ENCODE peak calls at places on chromosomes 7 and 10, in four cellular contexts. L is MM.1S, T is hepatocyte, C is osteoblast. N is an unnamed sample.

GRCh38 chr10:22737587-22737986 is 23.2 kb upstream of the PIP4K2A start:
- DNase-seq in C (no peak), T (peak; percentile 9), L (no peak), N (no peak)

GRCh38 chr10:47261121-47261520 is 38.9 kb upstream of the GDF10 start:
- DNase-seq in L (peak; percentile 85), T (no peak), C (no peak), N (peak; percentile 48)

GRCh38 chr7:99837649-99838361 is 10.0 kb downstream of the CYP3A43 start:
- DNase-seq in L (peak; percentile 68), T (peak; percentile 40), C (peak; percentile 13), N (no peak)

GRCh38 chr7:20541615-20542349 is 73.7 kb upstream of the ABCB5 start:
- DNase-seq in T (no peak), C (no peak), L (no peak), N (no peak)

GRCh38 chr7:94145602-94146001 is 141.4 kb upstream of the BET1 start:
- DNase-seq in T (no peak), L (no peak), C (no peak), N (no peak)

GRCh38 chr7:20560325-20561180 is 54.9 kb upstream of the ABCB5 start:
- DNase-seq in C (peak; percentile 15), L (no peak), T (no peak), N (no peak)

GRCh38 chr10:3080608-3081007 is 13.3 kb downstream of the PFKP start:
- DNase-seq in C (no peak), L (no peak), T (no peak), N (peak; percentile 62)

GRCh38 chr10:92574545-92575377 is 868 bp upstream of the IDE start:
- DNase-seq in C (peak; percentile 90), L (peak; percentile 46), T (no peak), N (no peak)

GRCh38 chr10:13206546-13207443 is 27.4 kb downstream of the UCMA start:
- DNase-seq in C (no peak), L (peak; percentile 47), T (peak; percentile 61), N (peak; percentile 55)

GRCh38 chr7:47266131-47266706 is 315.7 kb downstream of the TNS3 start:
- DNase-seq in T (peak; percentile 89), L (peak; percentile 39), C (peak; percentile 89), N (peak; percentile 87)

GRCh38 chr10:128499486-128499885 is 373.3 kb upstream of the MKI67 start:
- DNase-seq in T (no peak), L (no peak), C (no peak), N (no peak)

GRCh38 chr7:16428672-16429071 is 7.3 kb upstream of the CRPPA start:
- DNase-seq in T (no peak), C (peak; percentile 42), L (no peak), N (no peak)

GRCh38 chr10:103640436-103641181 is 147.1 kb downstream of the NEURL1 start:
- DNase-seq in C (no peak), L (no peak), T (no peak), N (no peak)

GRCh38 chr10:9302142-9302746 is 1247.8 kb downstream of the GATA3 start:
- DNase-seq in T (peak; percentile 72), L (peak; percentile 60), C (no peak), N (peak; percentile 85)

GRCh38 chr7:37921340-37921805 is 933 bp downstream of the EPDR1 start:
- DNase-seq in C (peak; percentile 48), L (peak; percentile 72), T (peak; percentile 50), N (no peak)

GRCh38 chr10:8057636-8058273 is 3.3 kb downstream of the GATA3 start:
- DNase-seq in L (no peak), C (peak; percentile 71), T (peak; percentile 22), N (no peak)

GRCh38 chr7:53904355-53904754 is 637.8 kb upstream of the VSTM2A start:
- DNase-seq in C (no peak), T (no peak), L (no peak), N (no peak)

GRCh38 chr7:25578991-25579687 is 350.9 kb upstream of the NPVF start:
- DNase-seq in C (no peak), L (peak; percentile 75), T (no peak), N (no peak)

GRCh38 chr7:3027455-3027854 is 16.2 kb downstream of the CARD11 start:
- DNase-seq in T (no peak), L (no peak), C (no peak), N (no peak)

GRCh38 chr7:65798111-65799075 is 74.5 kb upstream of the VKORC1L1 start:
- DNase-seq in T (no peak), L (no peak), C (peak; percentile 10), N (no peak)

GRCh38 chr10:102678842-102679289 is 34.6 kb downstream of the TRIM8 start:
- DNase-seq in C (peak; percentile 81), L (peak; percentile 27), T (peak; percentile 86), N (peak; percentile 77)

GRCh38 chr7:131724776-131725345 is 168.4 kb upstream of the PODXL start:
- DNase-seq in C (no peak), L (no peak), T (no peak), N (no peak)

GRCh38 chr7:131727189-131727588 is 170.8 kb upstream of the PODXL start:
- DNase-seq in L (no peak), T (no peak), C (no peak), N (no peak)

GRCh38 chr7:131723926-131724325 is 167.5 kb upstream of the PODXL start:
- DNase-seq in L (no peak), T (peak; percentile 40), C (peak; percentile 51), N (no peak)

GRCh38 chr7:131726680-131727079 is 170.3 kb upstream of the PODXL start:
- DNase-seq in T (no peak), C (no peak), L (no peak), N (no peak)

DNA sequence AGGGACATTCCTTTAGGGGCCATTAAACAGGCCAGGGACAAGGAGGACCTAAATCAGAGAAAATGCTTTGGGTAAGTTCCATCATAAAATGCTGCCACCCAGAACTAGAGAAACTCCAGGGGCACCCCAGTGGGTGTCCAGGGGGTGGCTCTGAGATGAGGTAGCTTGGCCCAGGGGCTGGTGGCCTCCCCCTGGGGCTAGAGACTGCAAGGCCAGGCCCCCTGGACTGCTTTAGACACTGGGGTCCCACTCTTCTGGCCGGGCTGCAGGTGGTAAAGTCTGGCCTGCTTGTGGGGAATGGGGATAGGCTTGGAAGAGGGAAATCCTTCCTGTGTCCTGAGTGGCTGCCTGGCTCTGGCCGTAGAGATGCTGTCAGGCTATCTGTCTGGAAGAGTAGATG is 169.6 kb upstream of the PODXL start:
- DNase-seq in C (no peak), L (no peak), T (no peak), N (no peak)
- H3K4me2 ChIP-seq in C (no peak overlapping the region), L (no peak overlapping the region), T (no peak overlapping the region), N (no peak overlapping the region)

DNA sequence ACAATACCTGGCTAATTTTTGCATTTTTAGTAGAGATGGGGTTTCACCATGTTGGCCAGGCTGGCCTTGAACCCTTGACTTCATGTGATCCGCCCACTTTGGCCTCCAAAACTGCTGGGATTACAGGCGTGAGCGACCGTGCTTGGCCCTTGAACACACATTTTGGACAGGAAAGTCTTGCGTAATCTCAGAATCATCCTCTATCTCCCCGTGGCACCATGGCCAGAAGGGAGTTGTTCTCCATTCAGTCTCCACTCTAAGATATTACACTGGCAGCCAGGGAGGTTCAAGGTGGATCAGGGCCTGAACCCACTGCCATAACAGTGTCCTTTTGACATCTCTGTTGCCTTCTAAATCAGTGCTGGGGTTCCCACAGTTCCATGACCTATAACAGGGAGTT is 29.2 kb upstream of the GALNTL5 start:
- DNase-seq in L (no peak), T (no peak), C (peak; percentile 49), N (no peak)
- H3K27ac ChIP-seq in L (no peak overlapping the region), T (no peak overlapping the region), C (no peak overlapping the region), N (no peak overlapping the region)

GRCh38 chr10:124607693-124608092 is 136.5 kb downstream of the FAM53B start:
- DNase-seq in T (no peak), C (no peak), L (no peak), N (no peak)

GRCh38 chr10:124609698-124610097 is 134.5 kb downstream of the FAM53B start:
- DNase-seq in C (no peak), T (no peak), L (no peak), N (no peak)

GRCh38 chr10:124606822-124607221 is 137.4 kb downstream of the FAM53B start:
- DNase-seq in C (no peak), L (no peak), T (no peak), N (peak; percentile 54)

GRCh38 chr10:124605856-124606812 is 138.0 kb downstream of the FAM53B start:
- DNase-seq in L (no peak), C (peak; percentile 85), T (no peak), N (peak; percentile 87)

DNA sequence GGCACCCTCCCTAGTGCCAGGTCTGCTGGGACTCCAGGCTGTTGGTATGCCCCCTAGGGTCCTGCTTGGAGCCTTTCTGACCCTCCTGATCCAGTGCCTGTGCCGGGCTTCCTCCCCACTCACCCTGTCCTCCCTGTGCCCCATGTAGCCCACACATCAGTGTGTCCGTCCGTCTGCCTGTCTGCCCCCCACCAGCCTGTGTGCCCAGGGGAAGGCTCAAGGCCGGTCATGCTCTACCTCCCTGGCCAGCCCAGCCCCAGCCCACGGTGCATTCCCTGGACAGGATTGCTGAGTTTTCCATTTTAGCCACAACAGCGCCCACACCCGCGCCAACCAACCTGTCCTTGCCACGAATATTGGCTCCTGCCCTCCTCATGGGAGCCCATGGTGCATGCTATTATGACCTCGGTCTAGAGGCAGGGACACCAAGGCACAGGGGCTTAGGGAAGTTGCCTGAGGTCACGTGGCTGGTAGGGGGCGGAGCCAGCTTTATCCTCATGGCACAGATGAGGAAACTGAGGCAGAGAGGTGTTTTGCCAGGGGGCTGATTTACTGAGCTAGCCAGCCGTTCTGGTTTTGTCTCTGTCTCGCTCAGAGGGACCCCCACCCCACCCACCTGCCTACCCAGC is 136.0 kb downstream of the FAM53B start:
- DNase-seq in T (no peak), L (no peak), C (no peak), N (no peak)
- H3K4me2 ChIP-seq in T (no peak overlapping the region), L (no peak overlapping the region), C (no peak overlapping the region), N (no peak overlapping the region)

DNA sequence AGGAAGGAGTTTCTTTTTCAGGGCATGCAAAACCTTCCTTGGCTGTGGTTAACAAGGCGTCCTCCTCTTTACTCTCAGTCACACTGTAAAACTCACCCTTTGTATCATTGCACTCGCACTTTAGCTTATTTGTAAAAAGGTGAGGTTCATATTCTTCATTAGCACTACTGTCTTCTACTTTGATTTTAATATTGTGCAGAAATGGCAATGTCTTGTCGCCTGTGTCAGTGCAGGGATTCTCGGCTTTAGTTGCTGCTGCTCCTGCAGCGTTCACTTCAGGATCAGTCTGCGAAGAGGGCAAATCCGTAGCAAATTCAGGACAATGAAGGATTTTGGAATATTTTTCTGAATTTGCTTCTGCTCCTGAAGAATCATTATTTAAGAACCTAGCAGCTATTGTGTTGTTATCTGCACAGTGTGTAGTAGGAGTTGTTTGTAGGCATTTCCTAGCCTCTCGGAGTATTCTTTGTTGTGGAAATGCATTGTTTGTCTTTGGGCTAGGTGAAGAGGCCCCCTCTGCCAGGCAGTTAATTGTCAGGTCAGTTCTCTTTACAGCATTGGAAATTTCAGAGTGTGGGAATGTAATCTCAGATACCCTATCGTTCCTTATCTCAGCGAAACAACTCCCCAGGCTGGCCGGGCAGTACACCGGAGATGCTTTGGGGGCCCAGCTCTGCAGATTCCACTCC is 9.8 kb downstream of the SKIDA1 start:
- DNase-seq in C (no peak), L (no peak), T (no peak), N (no peak)
- H3K27ac ChIP-seq in C (no peak overlapping the region), L (no peak overlapping the region), T (peak overlapping the region; percentile 81), N (no peak overlapping the region)

GRCh38 chr10:33900591-33900990 is 566.1 kb upstream of the NRP1 start:
- DNase-seq in C (no peak), L (no peak), T (no peak), N (no peak)
- H3K4me2 ChIP-seq in C (peak overlapping the region; percentile 56), L (no peak overlapping the region), T (no peak overlapping the region), N (no peak overlapping the region)